ENCODE peak calls at places on chromosomes 11 and 22, in seven cellular contexts. One of them, this sample, is unnamed.
A peak's percentile ranks its signal among the peaks of the same experiment; 100 is the strongest.

GRCh38 chr11:114273071-114273470 is 23.1 kb upstream of the NNMT start:
- DNase-seq in HepG2: no peak
- DNase-seq in HCT116: no peak
- DNase-seq in GM12878: no peak
- DNase-seq in K562: no peak
- DNase-seq in H1: no peak
- DNase-seq in SK-N-SH: no peak
- DNase-seq in this sample: no peak

GRCh38 chr11:37450613-37451012 is 852.6 kb upstream of the RAG2 start:
- DNase-seq in HepG2: no peak
- DNase-seq in HCT116: no peak
- DNase-seq in GM12878: no peak
- DNase-seq in K562: no peak
- DNase-seq in H1: no peak
- DNase-seq in SK-N-SH: no peak
- DNase-seq in this sample: no peak

GRCh38 chr11:8060801-8061554 is 20.0 kb upstream of the TUB start:
- DNase-seq in HepG2: no peak
- DNase-seq in HCT116: no peak
- DNase-seq in GM12878: no peak
- DNase-seq in K562: no peak
- DNase-seq in H1: peak; percentile 36
- DNase-seq in SK-N-SH: no peak
- DNase-seq in this sample: no peak

GRCh38 chr11:46686886-46687810 is 13.3 kb downstream of the ARHGAP1 start:
- DNase-seq in HepG2: no peak
- DNase-seq in HCT116: no peak
- DNase-seq in GM12878: no peak
- DNase-seq in K562: no peak
- DNase-seq in H1: no peak
- DNase-seq in SK-N-SH: no peak
- DNase-seq in this sample: no peak

GRCh38 chr11:35752115-35752514 is 89.5 kb downstream of the TRIM44 start:
- DNase-seq in HepG2: no peak
- DNase-seq in HCT116: no peak
- DNase-seq in GM12878: no peak
- DNase-seq in K562: no peak
- DNase-seq in H1: no peak
- DNase-seq in SK-N-SH: no peak
- DNase-seq in this sample: no peak

GRCh38 chr11:2534131-2534956 is 89.5 kb downstream of the KCNQ1 start:
- DNase-seq in HepG2: no peak
- DNase-seq in HCT116: peak; percentile 53
- DNase-seq in GM12878: no peak
- DNase-seq in K562: no peak
- DNase-seq in H1: peak; percentile 56
- DNase-seq in SK-N-SH: no peak
- DNase-seq in this sample: no peak

GRCh38 chr11:33557201-33557600 is 143.4 kb downstream of the C11orf91 start:
- DNase-seq in HepG2: no peak
- DNase-seq in HCT116: no peak
- DNase-seq in GM12878: no peak
- DNase-seq in K562: no peak
- DNase-seq in H1: no peak
- DNase-seq in SK-N-SH: no peak
- DNase-seq in this sample: peak; percentile 47

GRCh38 chr11:64844330-64845124 is at the start of gene CDC42BPG:
- DNase-seq in HepG2: peak; percentile 27
- DNase-seq in HCT116: peak; percentile 57
- DNase-seq in GM12878: no peak
- DNase-seq in K562: peak; percentile 96
- DNase-seq in H1: peak; percentile 90
- DNase-seq in SK-N-SH: peak; percentile 93
- DNase-seq in this sample: peak; percentile 96

GRCh38 chr11:34830648-34831047 is 85.5 kb downstream of the APIP start:
- DNase-seq in HepG2: no peak
- DNase-seq in HCT116: no peak
- DNase-seq in GM12878: no peak
- DNase-seq in K562: no peak
- DNase-seq in H1: no peak
- DNase-seq in SK-N-SH: peak; percentile 30
- DNase-seq in this sample: no peak

GRCh38 chr11:47186076-47186936 is at the start of gene PACSIN3:
- DNase-seq in HepG2: peak; percentile 43
- DNase-seq in HCT116: no peak
- DNase-seq in GM12878: no peak
- DNase-seq in K562: peak; percentile 94
- DNase-seq in H1: peak; percentile 81
- DNase-seq in SK-N-SH: peak; percentile 92
- DNase-seq in this sample: peak; percentile 79

GRCh38 chr22:34111210-34111824 is 191.0 kb upstream of the LARGE1 start:
- DNase-seq in HepG2: peak; percentile 22
- DNase-seq in HCT116: no peak
- DNase-seq in GM12878: no peak
- DNase-seq in K562: peak; percentile 18
- DNase-seq in H1: peak; percentile 59
- DNase-seq in SK-N-SH: peak; percentile 48
- DNase-seq in this sample: peak; percentile 56

GRCh38 chr22:20091690-20092476 is 11.8 kb downstream of the DGCR8 start:
- DNase-seq in HepG2: no peak
- DNase-seq in HCT116: no peak
- DNase-seq in GM12878: no peak
- DNase-seq in K562: no peak
- DNase-seq in H1: no peak
- DNase-seq in SK-N-SH: no peak
- DNase-seq in this sample: no peak

GRCh38 chr11:17774232-17775034 is 39.9 kb downstream of the KCNC1 start:
- DNase-seq in HepG2: peak; percentile 70
- DNase-seq in HCT116: no peak
- DNase-seq in GM12878: no peak
- DNase-seq in K562: no peak
- DNase-seq in H1: no peak
- DNase-seq in SK-N-SH: no peak
- DNase-seq in this sample: no peak

GRCh38 chr22:42277988-42278776 is 7.7 kb upstream of the TCF20 start:
- DNase-seq in HepG2: no peak
- DNase-seq in HCT116: no peak
- DNase-seq in GM12878: no peak
- DNase-seq in K562: no peak
- DNase-seq in H1: no peak
- DNase-seq in SK-N-SH: peak; percentile 58
- DNase-seq in this sample: peak; percentile 36

GRCh38 chr11:123597859-123598258 is 56.6 kb downstream of the SCN3B start:
- DNase-seq in HepG2: no peak
- DNase-seq in HCT116: no peak
- DNase-seq in GM12878: no peak
- DNase-seq in K562: no peak
- DNase-seq in H1: no peak
- DNase-seq in SK-N-SH: no peak
- DNase-seq in this sample: no peak

GRCh38 chr11:123601737-123602136 is 52.7 kb downstream of the SCN3B start:
- DNase-seq in HepG2: no peak
- DNase-seq in HCT116: no peak
- DNase-seq in GM12878: no peak
- DNase-seq in K562: no peak
- DNase-seq in H1: no peak
- DNase-seq in SK-N-SH: no peak
- DNase-seq in this sample: no peak

GRCh38 chr11:123603666-123604065 is 50.8 kb downstream of the SCN3B start:
- DNase-seq in HepG2: no peak
- DNase-seq in HCT116: no peak
- DNase-seq in GM12878: no peak
- DNase-seq in K562: no peak
- DNase-seq in H1: no peak
- DNase-seq in SK-N-SH: no peak
- DNase-seq in this sample: no peak

DNA sequence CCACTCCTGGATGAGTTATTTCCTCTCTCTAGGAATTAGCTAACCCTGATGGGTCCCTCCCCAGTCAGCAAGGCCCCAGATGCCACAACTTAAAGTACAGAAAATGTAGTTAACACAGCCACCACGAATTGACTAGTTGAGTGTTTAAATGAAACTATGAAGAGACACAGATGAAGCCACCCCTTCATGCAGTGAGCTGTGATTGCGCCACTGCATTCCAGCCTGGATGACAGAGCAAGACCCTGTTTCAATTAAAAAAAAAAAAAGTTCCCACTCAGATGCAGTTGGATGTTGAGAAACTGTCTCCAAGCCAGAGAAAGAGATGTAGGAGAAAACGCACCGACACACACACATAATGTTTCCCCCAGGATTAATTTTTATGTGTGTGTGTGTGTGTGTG is 53.3 kb downstream of the SCN3B start:
- DNase-seq in HepG2: no peak
- DNase-seq in HCT116: no peak
- DNase-seq in GM12878: no peak
- DNase-seq in K562: no peak
- DNase-seq in H1: no peak
- DNase-seq in SK-N-SH: no peak
- DNase-seq in this sample: no peak
- TF ChIP-seq JUND in HepG2: no peak
- TF ChIP-seq JUND in HCT116: no peak
- TF ChIP-seq JUND in GM12878: no peak
- TF ChIP-seq JUND in K562: no peak
- TF ChIP-seq JUND in H1: no peak
- TF ChIP-seq JUND in SK-N-SH: no peak
- TF ChIP-seq JUND in this sample: no peak

GRCh38 chr11:62546244-62546936 is at the start of gene AHNAK:
- DNase-seq in HepG2: no peak
- DNase-seq in HCT116: no peak
- DNase-seq in GM12878: no peak
- DNase-seq in K562: peak; percentile 87
- DNase-seq in H1: peak; percentile 79
- DNase-seq in SK-N-SH: peak; percentile 87
- DNase-seq in this sample: peak; percentile 88

GRCh38 chr11:62543680-62544444 is 2.7 kb downstream of the AHNAK start:
- DNase-seq in HepG2: no peak
- DNase-seq in HCT116: no peak
- DNase-seq in GM12878: no peak
- DNase-seq in K562: no peak
- DNase-seq in H1: no peak
- DNase-seq in SK-N-SH: no peak
- DNase-seq in this sample: no peak

GRCh38 chr11:62542750-62543567 is 3.6 kb downstream of the AHNAK start:
- DNase-seq in HepG2: no peak
- DNase-seq in HCT116: peak; percentile 54
- DNase-seq in GM12878: peak; percentile 51
- DNase-seq in K562: peak; percentile 83
- DNase-seq in H1: peak; percentile 96
- DNase-seq in SK-N-SH: peak; percentile 90
- DNase-seq in this sample: peak; percentile 86

GRCh38 chr11:62545437-62546243 is 966 bp downstream of the AHNAK start:
- DNase-seq in HepG2: peak; percentile 86
- DNase-seq in HCT116: peak; percentile 75
- DNase-seq in GM12878: no peak
- DNase-seq in K562: peak; percentile 88
- DNase-seq in H1: peak; percentile 85
- DNase-seq in SK-N-SH: peak; percentile 86
- DNase-seq in this sample: peak; percentile 95

DNA sequence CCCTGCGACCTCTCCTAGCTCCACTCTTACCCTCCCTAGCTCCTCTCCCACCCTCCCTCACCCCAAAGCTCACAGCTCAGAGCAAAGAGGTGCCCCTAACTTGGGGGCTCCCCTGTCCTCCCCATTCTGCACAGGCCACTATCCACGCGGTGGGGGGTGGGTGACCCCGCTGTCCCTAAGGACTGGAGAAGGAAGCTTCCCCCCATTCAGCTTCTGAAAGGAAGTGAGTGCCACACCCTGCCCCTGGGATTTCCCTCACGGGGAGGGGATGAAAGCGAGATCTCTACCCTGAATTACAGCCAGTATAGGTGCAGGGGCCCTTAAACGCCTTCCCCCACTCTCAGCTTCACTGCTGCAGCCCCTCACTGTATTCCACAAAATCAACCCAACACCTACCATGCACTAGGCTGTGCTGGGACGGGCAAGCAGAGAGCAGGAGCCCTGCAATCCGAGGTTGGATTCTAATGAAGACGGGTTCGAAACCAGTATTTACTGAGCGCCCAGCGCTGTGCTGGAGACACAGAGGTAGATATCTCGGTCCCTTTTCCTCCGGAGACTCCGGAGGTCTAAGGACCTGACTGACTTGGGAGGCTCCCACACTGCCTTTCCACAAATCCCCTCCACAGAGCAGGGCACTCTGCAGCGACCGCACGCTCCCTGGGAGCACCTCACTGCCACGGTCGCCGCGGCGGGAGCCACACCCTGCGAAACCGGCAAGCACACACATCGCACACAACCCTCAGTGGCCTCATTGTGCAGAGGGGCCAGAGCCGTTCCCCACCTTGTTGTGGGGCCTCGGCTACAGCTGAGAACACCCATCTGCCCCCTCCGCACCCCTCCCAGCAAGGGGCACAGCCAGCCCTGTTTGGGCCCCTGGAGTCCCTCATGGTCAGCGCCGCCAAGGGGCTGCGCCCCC is 1.8 kb downstream of the AHNAK start:
- DNase-seq in HepG2: no peak
- DNase-seq in HCT116: no peak
- DNase-seq in GM12878: no peak
- DNase-seq in K562: peak; percentile 46
- DNase-seq in H1: no peak
- DNase-seq in SK-N-SH: no peak
- DNase-seq in this sample: peak; percentile 31
- TF ChIP-seq JUND in HepG2: no peak
- TF ChIP-seq JUND in HCT116: no peak
- TF ChIP-seq JUND in GM12878: no peak
- TF ChIP-seq JUND in K562: no peak
- TF ChIP-seq JUND in H1: no peak
- TF ChIP-seq JUND in SK-N-SH: no peak
- TF ChIP-seq JUND in this sample: no peak

DNA sequence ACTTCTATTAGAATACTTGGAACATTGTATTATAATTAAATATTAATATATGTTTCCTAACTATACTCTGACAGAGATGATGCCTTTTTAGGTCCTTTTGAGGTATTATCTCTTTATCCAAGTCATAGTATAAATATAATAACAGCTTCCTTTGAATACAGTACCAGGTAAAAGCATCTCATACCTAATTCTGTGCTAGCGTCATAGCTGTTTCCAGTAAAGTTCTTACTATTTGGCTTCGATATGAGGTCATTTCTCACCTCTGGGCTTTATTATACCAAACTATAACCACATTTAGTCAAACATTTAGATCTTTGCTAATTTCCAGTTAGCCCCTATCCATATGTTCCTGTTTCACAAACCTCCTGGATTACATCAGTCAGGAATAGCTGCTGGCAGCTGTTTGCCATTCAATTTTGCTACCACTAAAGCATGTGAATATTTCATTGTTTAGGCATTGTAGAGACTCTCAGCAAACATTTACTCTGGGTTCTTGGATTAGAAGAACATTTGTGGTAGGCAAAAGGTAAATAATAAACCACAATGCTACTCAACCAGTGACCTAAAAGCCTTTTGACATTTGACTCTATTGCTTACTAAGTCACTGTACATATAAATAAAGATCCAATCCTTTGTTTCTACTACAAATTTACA is 255.1 kb downstream of the TTC28 start:
- DNase-seq in HepG2: peak; percentile 82
- DNase-seq in HCT116: no peak
- DNase-seq in GM12878: no peak
- DNase-seq in K562: no peak
- DNase-seq in H1: no peak
- DNase-seq in SK-N-SH: peak; percentile 39
- DNase-seq in this sample: peak; percentile 30
- TF ChIP-seq JUND in HepG2: no peak
- TF ChIP-seq JUND in HCT116: no peak
- TF ChIP-seq JUND in GM12878: no peak
- TF ChIP-seq JUND in K562: no peak
- TF ChIP-seq JUND in H1: no peak
- TF ChIP-seq JUND in SK-N-SH: no peak
- TF ChIP-seq JUND in this sample: no peak

GRCh38 chr11:122634507-122634906 is 21.0 kb upstream of the UBASH3B start:
- DNase-seq in HepG2: no peak
- DNase-seq in HCT116: no peak
- DNase-seq in GM12878: no peak
- DNase-seq in K562: no peak
- DNase-seq in H1: peak; percentile 68
- DNase-seq in SK-N-SH: no peak
- DNase-seq in this sample: no peak
- TF ChIP-seq JUND in HepG2: no peak
- TF ChIP-seq JUND in HCT116: no peak
- TF ChIP-seq JUND in GM12878: no peak
- TF ChIP-seq JUND in K562: no peak
- TF ChIP-seq JUND in H1: no peak
- TF ChIP-seq JUND in SK-N-SH: no peak
- TF ChIP-seq JUND in this sample: no peak